ENCODE peak calls at places on chromosomes 2 and 18, in six cellular contexts. Y, C, T, P, F and K are unnamed samples.
A peak's percentile ranks its signal among the peaks of the same experiment; 100 is the strongest.

GRCh38 chr2:152542995-152543481 is 174.2 kb downstream of the PRPF40A start:
- DNase-seq in T (no peak), Y (no peak), P (peak; percentile 16), C (peak; percentile 100), F (no peak), K (no peak)

GRCh38 chr2:19176977-19177376 is 181.4 kb downstream of the OSR1 start:
- DNase-seq in C (peak; percentile 89), T (no peak), Y (no peak), F (no peak), P (no peak), K (no peak)

GRCh38 chr18:58578835-58579560 is 49.9 kb downstream of the ALPK2 start:
- DNase-seq in F (no peak), C (peak; percentile 88), T (no peak), P (no peak), Y (no peak), K (no peak)

GRCh38 chr2:163637876-163638275 is 97.9 kb downstream of the FIGN start:
- DNase-seq in Y (no peak), C (no peak), T (no peak), P (no peak), F (no peak), K (no peak)

GRCh38 chr2:57139179-57139578 is 907.4 kb upstream of the VRK2 start:
- DNase-seq in C (no peak), Y (no peak), P (no peak), T (no peak), F (no peak), K (no peak)

GRCh38 chr2:232352511-232353091 is 25.9 kb upstream of the ALPP start:
- DNase-seq in C (no peak), T (no peak), Y (peak; percentile 58), F (peak; percentile 44), P (no peak), K (no peak)

GRCh38 chr18:74582642-74583041 is 15.0 kb upstream of the ZNF407 start:
- DNase-seq in C (no peak), P (no peak), Y (no peak), T (no peak), F (no peak), K (no peak)

GRCh38 chr2:233210843-233211600 is 40.5 kb upstream of the ATG16L1 start:
- DNase-seq in T (peak; percentile 67), Y (peak; percentile 88), F (no peak), C (peak; percentile 90), P (peak; percentile 52), K (peak; percentile 63)

GRCh38 chr18:5164903-5165302 is 32.2 kb downstream of the AKAIN1 start:
- DNase-seq in F (no peak), T (no peak), Y (no peak), P (no peak), C (no peak), K (no peak)

GRCh38 chr2:120434909-120435308 is 89.0 kb downstream of the INHBB start:
- DNase-seq in C (no peak), Y (no peak), F (peak; percentile 72), P (no peak), T (peak; percentile 9), K (no peak)

GRCh38 chr2:237873382-237873781 is 14.0 kb downstream of the RAMP1 start:
- DNase-seq in Y (peak; percentile 87), F (no peak), P (peak; percentile 49), C (no peak), T (no peak), K (no peak)

GRCh38 chr2:121527009-121527682 is 3.5 kb upstream of the RNU4ATAC start:
- DNase-seq in Y (no peak), P (no peak), F (no peak), C (peak; percentile 29), T (no peak), K (no peak)

GRCh38 chr2:17600805-17601204 is 60.3 kb downstream of the VSNL1 start:
- DNase-seq in Y (no peak), T (no peak), P (no peak), C (no peak), F (no peak), K (no peak)

GRCh38 chr18:79070486-79070885 is 1.3 kb downstream of the ATP9B start:
- DNase-seq in F (no peak), C (no peak), Y (no peak), P (no peak), T (no peak), K (no peak)

GRCh38 chr18:79067611-79068010 is 1.6 kb upstream of the ATP9B start:
- DNase-seq in C (no peak), F (no peak), T (no peak), Y (no peak), P (no peak), K (no peak)

GRCh38 chr18:79069792-79070151 is 578 bp downstream of the ATP9B start:
- DNase-seq in F (no peak), T (no peak), P (no peak), C (no peak), Y (no peak), K (no peak)

GRCh38 chr18:79068299-79068945 is 772 bp upstream of the ATP9B start:
- DNase-seq in Y (no peak), T (peak; percentile 27), F (peak; percentile 81), C (no peak), P (peak; percentile 17), K (no peak)

DNA sequence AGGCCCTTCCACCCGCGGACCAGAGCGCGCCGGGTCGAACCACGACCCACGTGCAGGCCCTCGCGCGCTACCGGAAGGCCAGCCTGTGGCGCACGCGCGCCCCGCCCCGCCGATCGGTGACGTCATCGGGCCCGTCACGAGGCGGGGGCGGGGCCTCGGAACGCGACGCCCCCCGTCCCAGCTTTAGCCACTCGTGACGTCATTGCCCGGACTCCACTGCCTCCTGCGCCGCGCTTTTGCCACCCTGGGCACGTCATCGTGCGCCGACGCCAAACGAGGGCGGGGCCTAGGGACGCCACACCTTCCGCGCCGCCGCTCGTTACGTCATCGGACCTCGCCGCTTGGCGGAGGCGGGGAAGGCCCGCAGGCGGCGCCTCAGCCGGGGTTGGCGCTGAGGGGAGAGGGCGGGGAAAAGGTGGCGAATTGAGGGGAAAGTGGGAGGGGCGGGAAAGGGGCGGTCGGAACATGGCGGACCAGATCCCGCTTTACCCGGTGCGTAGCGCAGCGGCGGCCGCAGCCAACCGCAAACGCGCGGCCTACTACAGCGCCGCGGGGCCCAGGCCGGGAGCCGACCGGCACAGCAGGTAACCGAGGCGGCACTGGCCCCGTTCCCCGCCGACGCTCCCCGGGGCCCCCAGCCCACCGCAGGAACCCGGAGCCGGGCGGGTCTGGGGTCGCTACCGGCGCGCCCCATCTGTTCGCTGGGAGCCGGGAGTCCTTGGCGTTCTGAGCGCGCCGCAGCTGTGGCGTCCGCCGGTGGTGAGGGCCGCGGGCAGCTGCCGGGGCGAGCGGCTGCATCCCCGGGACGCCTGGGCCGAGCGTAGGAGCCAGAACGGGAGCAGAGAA is at the start of gene ATP9B:
- DNase-seq in P (peak; percentile 97), F (peak; percentile 98), T (peak; percentile 99), Y (peak; percentile 99), C (peak; percentile 97), K (peak; percentile 97)
- TF ChIP-seq POLR2A in P (peak; percentile 35), F (peak; percentile 59), T (peak; percentile 64), Y (no peak), C (peak; percentile 82), K (peak; percentile 74)

DNA sequence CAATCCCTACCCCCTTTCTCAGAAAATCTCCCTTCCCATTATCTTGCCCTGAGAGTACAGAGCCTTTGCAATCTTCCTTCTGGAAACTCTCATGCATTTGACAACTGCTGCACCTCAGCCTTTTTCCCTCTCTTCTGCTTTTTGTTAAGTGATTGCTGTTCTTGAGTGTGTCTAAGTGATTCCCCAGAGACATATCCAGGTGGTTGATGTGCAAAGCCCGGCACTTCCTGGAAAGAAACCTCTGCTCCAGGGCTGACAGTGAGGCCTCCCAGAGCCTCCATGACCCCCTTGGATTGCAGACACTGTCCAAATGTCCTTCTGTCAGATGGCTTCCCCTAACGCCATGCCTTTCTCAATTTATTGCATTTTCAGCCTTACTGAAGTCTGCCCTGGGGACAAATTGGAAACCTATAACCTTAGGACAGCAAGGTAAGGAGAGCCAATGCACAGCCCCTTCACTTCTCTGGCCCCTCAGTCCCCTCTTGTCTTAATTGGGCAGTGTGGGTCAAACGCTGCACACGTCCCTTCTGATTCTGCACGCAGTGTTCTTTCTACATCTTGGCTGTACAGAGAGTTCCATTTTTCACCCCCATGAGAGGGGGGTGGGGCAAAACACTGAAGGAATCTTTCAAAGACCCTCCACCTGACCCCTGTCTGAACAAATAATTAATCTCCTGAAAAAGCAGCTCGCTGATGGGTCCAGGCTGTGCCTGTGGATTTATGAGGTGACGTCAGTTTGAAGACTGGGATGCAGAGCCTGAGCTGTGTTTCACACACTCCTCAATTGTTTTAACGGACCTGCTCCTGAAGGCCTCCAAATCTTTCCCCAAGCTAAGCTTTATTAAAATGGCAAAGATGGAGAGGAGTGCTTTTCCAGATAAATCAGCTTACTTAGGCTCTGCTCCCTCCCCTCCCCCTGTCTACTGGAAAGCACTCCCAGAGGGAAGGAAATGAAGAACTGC is 389.9 kb upstream of the TNP1 start:
- DNase-seq in P (peak; percentile 95), Y (peak; percentile 93), F (no peak), C (no peak), T (peak; percentile 71), K (peak; percentile 24)
- H3K27ac ChIP-seq in P (peak overlapping the region; percentile 95), Y (peak overlapping the region; percentile 88), F (peak overlapping the region; percentile 55), C (peak overlapping the region; percentile 73), T (peak overlapping the region; percentile 82), K (peak overlapping the region; percentile 21)

GRCh38 chr2:111069722-111070121 is 51.0 kb upstream of the BCL2L11 start:
- DNase-seq in P (no peak), F (no peak), C (no peak), Y (no peak), T (no peak), K (no peak)
- TF ChIP-seq CTCF in P (no peak), F (no peak), C (no peak), Y (no peak), T (no peak), K (no peak)

GRCh38 chr2:24084386-24085375 is at the start of gene TP53I3:
- DNase-seq in C (peak; percentile 84), Y (peak; percentile 94), P (peak; percentile 90), F (peak; percentile 93), T (peak; percentile 90), K (peak; percentile 91)

GRCh38 chr2:24082787-24083566 is 1.7 kb downstream of the TP53I3 start:
- DNase-seq in Y (no peak), F (no peak), C (no peak), P (no peak), T (no peak), K (no peak)

GRCh38 chr2:24086241-24086640 is 1.6 kb upstream of the TP53I3 start:
- DNase-seq in T (no peak), P (no peak), F (no peak), C (no peak), Y (no peak), K (no peak)

GRCh38 chr2:24080721-24081120 is 3.9 kb downstream of the TP53I3 start:
- DNase-seq in T (no peak), P (no peak), C (peak; percentile 36), Y (no peak), F (no peak), K (no peak)

DNA sequence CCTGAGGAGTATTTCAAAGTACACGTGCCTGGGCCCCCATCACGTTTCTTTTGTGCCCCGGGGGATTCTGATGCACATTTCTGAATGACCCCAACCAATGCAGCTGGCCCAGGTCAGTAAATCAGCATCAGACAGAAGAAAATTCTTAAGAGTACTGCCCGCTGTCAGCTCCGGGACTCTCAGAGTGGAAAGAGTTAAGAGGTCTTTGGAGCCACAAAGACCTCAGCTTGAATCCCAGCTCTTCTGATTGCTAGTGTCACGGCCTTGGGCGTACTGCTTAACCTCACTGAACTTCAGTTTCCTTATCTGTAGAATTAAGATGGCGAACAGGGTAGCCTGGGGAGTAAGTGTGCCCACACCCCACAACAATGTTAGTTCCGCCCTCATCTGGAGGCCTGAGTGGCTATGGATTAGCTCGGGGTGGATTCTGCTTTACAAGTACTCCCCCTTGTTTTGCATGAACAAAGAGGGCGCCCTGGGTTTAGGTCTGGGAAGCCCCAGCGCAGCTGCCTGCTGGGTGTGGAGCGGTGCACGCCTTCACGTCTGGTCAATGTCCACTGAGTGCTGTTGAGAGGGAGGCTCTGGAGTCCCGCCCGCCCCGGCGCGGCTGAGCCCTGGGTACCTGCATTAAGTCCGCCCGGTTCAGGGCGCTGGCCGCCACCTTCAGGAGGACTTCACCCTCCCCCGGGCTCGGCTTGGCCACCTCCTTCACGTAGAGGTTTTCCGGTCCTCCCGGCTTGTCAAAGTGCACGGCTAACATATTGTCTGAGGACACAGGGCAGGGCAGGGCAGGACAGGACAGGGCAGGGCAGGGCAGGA is 858 bp downstream of the TP53I3 start:
- DNase-seq in C (peak; percentile 79), Y (no peak), T (peak; percentile 66), F (peak; percentile 91), P (peak; percentile 72), K (peak; percentile 92)
- TF ChIP-seq POLR2A in C (no peak), Y (no peak), T (no peak), F (no peak), P (no peak), K (peak; percentile 82)